ENCODE peak calls at places on chromosomes 4 and X, in ten cellular contexts. R, I, W, E, Y, H, F, U, Z and V are unnamed samples.

GRCh38 chr4:1720163-1720983 is 750 bp downstream of the TMEM129 start:
- DNase-seq in Z (peak), R (peak), H (no peak), W (no peak), I (no peak), E (no peak), U (peak), Y (no peak), F (no peak), V (peak)

GRCh38 chr4:176635372-176636261 is 157.1 kb downstream of the VEGFC start:
- DNase-seq in Z (peak), U (no peak), H (no peak), W (no peak), R (no peak), Y (no peak), F (no peak), I (no peak), E (no peak), V (no peak)

GRCh38 chr4:148814030-148814429 is 371.8 kb upstream of the NR3C2 start:
- DNase-seq in Y (no peak), U (peak), I (no peak), F (no peak), H (no peak), R (no peak), W (no peak), E (no peak), Z (no peak), V (no peak)

GRCh38 chr4:138301536-138301935 is 59.4 kb upstream of the SLC7A11 start:
- DNase-seq in W (no peak), U (no peak), I (no peak), E (no peak), F (no peak), Z (no peak), H (no peak), Y (no peak), R (no peak), V (no peak)

GRCh38 chr4:819401-820229 is 6.3 kb downstream of the CPLX1 start:
- DNase-seq in U (no peak), E (no peak), Y (no peak), I (no peak), H (no peak), Z (no peak), R (no peak), W (no peak), F (no peak), V (no peak)

GRCh38 chr4:6535706-6536105 is 39.3 kb upstream of the MAN2B2 start:
- DNase-seq in Y (no peak), I (no peak), U (no peak), Z (no peak), E (no peak), W (no peak), H (no peak), R (no peak), F (no peak), V (no peak)

GRCh38 chr4:81604683-81605082 is 133.0 kb upstream of the RASGEF1B start:
- DNase-seq in U (no peak), Z (no peak), Y (no peak), F (no peak), I (no peak), H (no peak), W (no peak), R (no peak), E (no peak), V (no peak)

GRCh38 chr4:170374770-170375169 is 285.0 kb upstream of the AADAT start:
- DNase-seq in Y (peak), I (no peak), U (no peak), Z (peak), R (peak), F (peak), H (no peak), E (no peak), W (peak), V (peak)

GRCh38 chr4:10099521-10100325 is 16.9 kb downstream of the WDR1 start:
- DNase-seq in Z (no peak), R (no peak), W (no peak), Y (no peak), U (no peak), E (no peak), H (no peak), I (no peak), F (no peak), V (no peak)
- TF ChIP-seq POLR2A in Z (no peak), R (no peak), W (no peak), Y (peak), U (no peak), E (no peak), H (no peak), I (no peak), F (no peak), V (no peak)

GRCh38 chr4:159103406-159104131 is 690 bp downstream of the RAPGEF2 start:
- DNase-seq in I (peak), F (no peak), Y (no peak), H (no peak), U (peak), Z (peak), W (no peak), E (peak), R (peak), V (peak)
- TF ChIP-seq POLR2A in I (no peak), F (no peak), Y (no peak), H (no peak), U (no peak), Z (no peak), W (no peak), E (no peak), R (no peak), V (no peak)

DNA sequence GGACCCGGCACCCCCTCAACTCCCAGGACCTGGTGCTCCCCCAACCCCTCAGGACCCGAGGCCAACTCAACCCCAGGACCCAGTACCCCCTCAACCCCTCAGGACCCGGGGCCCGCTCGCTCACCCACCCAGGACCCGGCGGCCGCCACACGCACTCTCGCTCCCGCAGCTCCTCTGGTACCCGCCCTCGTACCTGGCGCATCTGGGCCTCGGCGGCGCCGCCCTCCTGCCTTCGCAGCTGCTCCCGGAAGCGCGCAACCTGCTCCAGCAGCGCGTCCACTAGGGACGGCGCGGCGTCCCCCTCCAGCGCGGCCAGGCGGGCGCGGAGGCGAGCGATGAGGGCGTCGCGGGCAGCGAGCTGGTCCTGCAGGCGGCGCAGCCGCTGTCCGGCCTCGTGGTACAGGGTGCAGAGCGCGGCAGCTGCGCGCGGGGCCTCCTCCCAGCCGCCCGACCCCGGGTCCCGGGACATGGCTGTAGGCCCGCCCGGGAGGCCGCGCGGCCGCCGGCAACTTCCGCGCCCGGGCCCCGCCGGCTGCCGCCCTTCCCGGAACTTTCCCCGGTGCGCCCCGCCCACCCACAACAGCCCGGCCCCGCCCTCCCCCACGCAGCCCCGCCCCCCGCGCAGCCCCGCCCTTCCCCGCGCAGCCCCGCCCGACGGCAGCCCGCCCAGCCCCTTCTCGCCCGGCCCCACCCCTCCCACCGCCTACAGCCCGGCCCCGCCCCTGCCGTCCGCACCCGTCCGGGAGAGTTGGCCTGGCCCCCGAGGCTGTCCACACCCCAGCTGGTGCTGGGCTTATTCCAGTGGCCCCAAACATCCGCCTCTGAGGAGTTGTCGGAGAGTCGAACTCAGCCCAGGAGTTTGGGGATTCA is at the start of gene TNIP2:
- DNase-seq in F (peak), Z (peak), R (peak), H (peak), W (no peak), E (peak), I (peak), U (peak), Y (no peak), V (peak)
- TF ChIP-seq POLR2A in F (peak), Z (peak), R (peak), H (no peak), W (no peak), E (no peak), I (peak), U (peak), Y (peak), V (peak)

GRCh38 chr4:48037117-48037462 is 20.5 kb downstream of the NIPAL1 start:
- DNase-seq in I (no peak), Z (no peak), F (no peak), U (no peak), E (no peak), Y (no peak), H (no peak), R (no peak), W (no peak), V (no peak)

GRCh38 chr4:48033825-48034413 is 17.3 kb downstream of the NIPAL1 start:
- DNase-seq in H (no peak), I (no peak), W (peak), U (peak), E (no peak), Y (no peak), Z (peak), F (peak), R (peak), V (peak)

GRCh38 chr4:48032721-48033120 is 16.1 kb downstream of the NIPAL1 start:
- DNase-seq in I (no peak), R (no peak), F (peak), H (no peak), U (no peak), Y (no peak), Z (no peak), W (no peak), E (no peak), V (no peak)

GRCh38 chr4:48038666-48039065 is 22.1 kb downstream of the NIPAL1 start:
- DNase-seq in R (no peak), W (no peak), I (no peak), E (no peak), Y (no peak), U (no peak), F (peak), H (no peak), Z (no peak), V (no peak)

DNA sequence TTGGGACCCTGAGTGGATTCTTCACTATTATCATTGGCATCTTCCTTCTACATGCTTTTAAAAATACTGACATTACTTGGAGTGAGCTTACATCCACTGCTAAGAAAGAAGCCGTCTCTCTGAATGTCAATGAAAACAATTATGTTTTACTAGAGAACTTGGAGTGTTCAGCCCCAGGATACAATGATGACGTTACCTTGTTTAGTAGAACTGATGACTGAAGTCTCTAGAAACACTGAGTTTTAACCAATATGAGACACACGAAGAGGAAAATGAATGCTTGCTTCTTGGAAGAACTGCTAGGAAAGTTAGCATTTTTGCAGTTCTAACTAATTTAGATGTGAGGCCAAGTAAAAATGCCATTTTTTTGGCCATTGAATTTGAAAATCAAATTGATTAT is 19.4 kb downstream of the NIPAL1 start:
- DNase-seq in I (no peak), F (no peak), Y (no peak), W (no peak), E (no peak), R (no peak), H (no peak), Z (no peak), U (no peak), V (no peak)
- TF ChIP-seq POLR2A in I (no peak), F (no peak), Y (no peak), W (no peak), E (no peak), R (no peak), H (no peak), Z (no peak), U (no peak), V (no peak)

DNA sequence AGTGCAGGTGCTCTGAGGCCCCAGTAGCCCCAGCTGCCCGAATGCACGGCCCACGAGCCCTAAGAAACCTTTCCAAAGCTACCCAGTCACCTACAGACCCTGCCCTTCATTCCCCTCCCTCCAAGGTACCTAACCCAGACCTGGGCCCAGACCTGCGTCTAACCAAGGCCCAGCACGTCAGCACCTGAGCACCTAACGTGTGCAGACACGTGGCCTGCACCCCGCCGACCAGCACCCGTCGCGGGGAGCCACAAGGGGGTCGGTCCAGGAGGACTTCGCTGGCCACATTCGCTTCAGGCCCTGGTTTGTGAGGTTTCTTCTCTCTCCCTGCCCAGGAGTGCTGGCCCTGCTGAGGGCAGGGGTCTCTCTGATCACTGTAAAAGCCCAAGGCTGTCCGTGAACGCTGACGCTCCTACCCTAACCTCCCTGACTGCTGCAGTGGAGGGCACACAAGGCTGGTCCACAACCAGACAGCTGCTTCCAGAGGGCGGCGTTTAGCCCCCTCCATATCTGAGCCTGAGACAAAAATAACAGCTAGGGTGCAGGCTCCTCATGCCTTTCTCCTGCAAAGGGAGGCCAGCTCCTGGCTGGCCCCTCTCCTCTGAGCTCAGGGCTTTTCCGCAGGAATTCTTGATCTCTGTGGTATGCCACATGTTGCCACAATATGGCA is 31.8 kb downstream of the WDR1 start:
- DNase-seq in E (no peak), Z (no peak), H (no peak), R (peak), I (peak), W (no peak), U (no peak), Y (no peak), F (no peak), V (no peak)
- TF ChIP-seq POLR2A in E (no peak), Z (no peak), H (no peak), R (no peak), I (no peak), W (no peak), U (no peak), Y (no peak), F (no peak), V (no peak)

DNA sequence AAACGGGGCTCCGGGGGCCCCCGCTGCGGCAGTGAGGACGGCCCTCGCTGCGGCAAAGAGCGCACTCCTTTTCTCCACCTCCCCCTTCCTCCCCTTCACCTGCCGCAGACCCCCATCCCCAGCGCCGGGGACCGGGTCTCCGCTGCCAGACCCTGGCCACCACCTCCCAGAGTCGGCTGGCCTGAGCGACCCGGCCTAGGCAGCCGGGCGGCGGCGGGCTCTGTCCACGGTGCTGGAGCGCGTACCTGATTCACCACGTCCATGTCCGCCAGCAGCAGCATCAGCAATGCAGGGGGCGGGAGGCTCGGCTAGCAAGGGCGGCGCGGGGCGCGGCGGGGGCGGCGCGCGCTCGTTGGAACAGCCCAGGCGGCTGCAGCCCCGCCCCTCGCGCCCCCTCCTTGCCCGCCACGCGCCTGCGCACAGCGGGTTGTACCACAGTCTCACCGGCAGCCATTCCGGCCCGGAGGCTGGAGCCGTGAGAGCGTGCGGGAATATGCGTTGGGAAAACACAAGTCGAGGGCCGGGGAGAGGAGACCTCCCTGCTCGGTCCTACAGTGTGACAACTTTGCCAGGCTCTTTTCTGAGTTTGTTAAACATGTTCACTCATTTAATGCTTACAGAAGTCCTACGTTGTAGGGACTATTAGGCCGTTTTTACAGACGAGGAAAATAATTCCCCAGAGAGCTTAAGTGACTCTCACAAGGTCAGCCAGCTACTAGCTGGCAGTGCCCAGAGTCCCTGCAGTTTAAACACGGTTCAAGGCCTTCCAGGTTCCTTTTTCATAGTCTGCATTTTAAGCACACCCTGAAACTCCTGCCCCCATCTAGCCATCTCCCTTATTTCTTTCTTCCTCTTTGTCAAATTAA is at the start of gene SYP:
- DNase-seq in Y (peak), U (peak), F (peak), H (peak), W (peak), R (peak), Z (peak), E (peak), I (peak), V (peak)
- TF ChIP-seq POLR2A in Y (peak), U (peak), F (no peak), H (peak), W (peak), R (peak), Z (peak), E (no peak), I (no peak), V (peak)